ENCODE peak calls at places on chromosomes 5 and 9, in five cellular contexts. U, V, Y, R and O are unnamed samples.

GRCh38 chr9:136596219-136596616 is 50.4 kb upstream of the NOTCH1 start:
- DNase-seq in U (no peak), V (no peak), Y (no peak), R (no peak), O (no peak)

GRCh38 chr5:131265318-131265803 is 1.5 kb downstream of the CDC42SE2 start:
- DNase-seq in U (no peak), V (no peak), Y (no peak), R (no peak), O (no peak)

GRCh38 chr9:76943071-76943470 is 37.2 kb upstream of the PRUNE2 start:
- DNase-seq in U (no peak), V (no peak), Y (no peak), R (no peak), O (no peak)

GRCh38 chr5:60410427-60410826 is 289.5 kb downstream of the DEPDC1B start:
- DNase-seq in U (no peak), V (no peak), Y (no peak), R (no peak), O (no peak)

GRCh38 chr9:93468763-93469456 is 15.5 kb upstream of the FAM120AOS start:
- DNase-seq in U (no peak), V (peak), Y (no peak), R (no peak), O (no peak)

GRCh38 chr9:129250786-129251185 is 72.7 kb upstream of the IER5L start:
- DNase-seq in U (no peak), V (no peak), Y (no peak), R (no peak), O (no peak)

GRCh38 chr5:34686762-34687268 is 30.7 kb downstream of the RAI14 start:
- DNase-seq in U (no peak), V (no peak), Y (peak), R (no peak), O (peak)

GRCh38 chr9:87959916-87960581 is 14.3 kb downstream of the CDK20 start:
- DNase-seq in U (no peak), V (no peak), Y (peak), R (no peak), O (no peak)

GRCh38 chr5:456351-457194 is 13.6 kb downstream of the EXOC3 start:
- DNase-seq in U (no peak), V (no peak), Y (no peak), R (no peak), O (no peak)

GRCh38 chr9:95570150-95570549 is 53.4 kb upstream of the PTCH1 start:
- DNase-seq in U (no peak), V (no peak), Y (peak), R (no peak), O (no peak)

GRCh38 chr5:139994234-139994633 is 48.9 kb downstream of the NRG2 start:
- DNase-seq in U (no peak), V (no peak), Y (no peak), R (no peak), O (no peak)

GRCh38 chr5:151562019-151562707 is 29.0 kb downstream of the FAT2 start:
- DNase-seq in U (no peak), V (no peak), Y (no peak), R (no peak), O (no peak)

GRCh38 chr9:120344230-120344629 is 235.7 kb downstream of the CDK5RAP2 start:
- DNase-seq in U (no peak), V (no peak), Y (peak), R (no peak), O (no peak)

GRCh38 chr9:112777914-112778313 is 27.4 kb downstream of the SNX30 start:
- DNase-seq in U (no peak), V (no peak), Y (no peak), R (no peak), O (no peak)

GRCh38 chr5:10479226-10479721 is 37.6 kb downstream of the ROPN1L start:
- DNase-seq in U (no peak), V (peak), Y (no peak), R (no peak), O (no peak)

GRCh38 chr5:179607449-179607931 is 16.0 kb downstream of the HNRNPH1 start:
- DNase-seq in U (no peak), V (no peak), Y (no peak), R (peak), O (peak)

GRCh38 chr9:22307013-22307711 is 139.5 kb upstream of the DMRTA1 start:
- DNase-seq in U (no peak), V (peak), Y (peak), R (no peak), O (no peak)